ENCODE peak calls at places on chromosomes 11 and 22, in ten cellular contexts. I is uterus, B is astrocyte of the spinal cord, W is T-helper 1 cell, Y is BE2C, P is amniotic epithelial cell, D is mucosa of descending colon, L is NCI-H226, R is omental fat pad, V is non-pigmented ciliary epithelial cell. O is an unnamed sample.

GRCh38 chr22:44634426-44635321 is 67.3 kb upstream of the PRR5 start:
- DNase-seq in I (no peak), B (no peak), W (no peak), Y (no peak), P (no peak), D (no peak), L (no peak), R (no peak), V (no peak), O (no peak)

GRCh38 chr11:96393753-96394348 is 4.0 kb downstream of the JRKL start:
- DNase-seq in I (no peak), B (peak), W (no peak), Y (no peak), P (peak), D (no peak), L (no peak), R (no peak), V (peak), O (no peak)

GRCh38 chr11:57277845-57278720 is 41.0 kb upstream of the APLNR start:
- DNase-seq in I (peak), B (peak), W (no peak), Y (peak), P (peak), D (peak), L (peak), R (peak), V (peak), O (peak)

GRCh38 chr11:120674537-120674936 is 163.0 kb downstream of the GRIK4 start:
- DNase-seq in I (no peak), B (peak), W (no peak), Y (no peak), P (peak), D (no peak), L (peak), R (no peak), V (no peak), O (no peak)

GRCh38 chr22:42994917-42995562 is 19.9 kb downstream of the PACSIN2 start:
- DNase-seq in I (peak), B (peak), W (no peak), Y (no peak), P (peak), D (no peak), L (peak), R (no peak), V (no peak), O (peak)

GRCh38 chr22:44750481-44750880 is 1.9 kb upstream of the ARHGAP8 start:
- DNase-seq in I (no peak), B (no peak), W (no peak), Y (no peak), P (no peak), D (no peak), L (no peak), R (no peak), V (no peak), O (no peak)

GRCh38 chr11:72578991-72579815 is 95.0 kb downstream of the PDE2A start:
- DNase-seq in I (no peak), B (no peak), W (no peak), Y (peak), P (no peak), D (no peak), L (no peak), R (no peak), V (no peak), O (no peak)

GRCh38 chr11:78426845-78427244 is 9.2 kb upstream of the GAB2 start:
- DNase-seq in I (no peak), B (no peak), W (no peak), Y (no peak), P (no peak), D (no peak), L (no peak), R (no peak), V (no peak), O (no peak)

GRCh38 chr11:58057481-58057880 is 26.7 kb downstream of the OR6Q1 start:
- DNase-seq in I (no peak), B (peak), W (no peak), Y (no peak), P (peak), D (no peak), L (no peak), R (no peak), V (no peak), O (no peak)

GRCh38 chr11:48109046-48109666 is 107.5 kb upstream of the OR4B1 start:
- DNase-seq in I (no peak), B (peak), W (no peak), Y (no peak), P (peak), D (no peak), L (peak), R (no peak), V (no peak), O (no peak)

GRCh38 chr11:44565008-44565745 is at the start of gene CD82:
- DNase-seq in I (peak), B (peak), W (peak), Y (peak), P (peak), D (peak), L (peak), R (peak), V (peak), O (peak)

GRCh38 chr11:47946682-47947575 is 33.4 kb upstream of the PTPRJ start:
- DNase-seq in I (peak), B (peak), W (no peak), Y (peak), P (peak), D (peak), L (peak), R (peak), V (peak), O (peak)

O was measured in right atrium auricular region.